ENCODE peak calls at places on chromosome 11, in seven cellular contexts. One of them, this sample, is unnamed.

GRCh38 chr11:88484873-88485621 is 147.5 kb upstream of the CTSC start:
- DNase-seq in mesenchymal stem cell: peak
- DNase-seq in trophoblast cell: peak
- DNase-seq in H1: peak
- DNase-seq in neuronal stem cell: no peak
- DNase-seq in IMR-90: peak
- DNase-seq in mesendoderm: peak
- DNase-seq in this sample: peak

GRCh38 chr11:118226294-118226693 is 1.5 kb upstream of the JAML start:
- DNase-seq in trophoblast cell: peak
- DNase-seq in IMR-90: no peak
- DNase-seq in mesenchymal stem cell: no peak
- DNase-seq in neuronal stem cell: no peak
- DNase-seq in H1: no peak
- DNase-seq in mesendoderm: no peak
- DNase-seq in this sample: no peak

GRCh38 chr11:85766801-85767200 is 44.1 kb downstream of the SYTL2 start:
- DNase-seq in trophoblast cell: peak
- DNase-seq in mesenchymal stem cell: no peak
- DNase-seq in IMR-90: peak
- DNase-seq in H1: no peak
- DNase-seq in neuronal stem cell: no peak
- DNase-seq in mesendoderm: no peak
- DNase-seq in this sample: no peak

GRCh38 chr11:42066113-42066512 is 606.7 kb upstream of the LRRC4C start:
- DNase-seq in IMR-90: no peak
- DNase-seq in H1: no peak
- DNase-seq in neuronal stem cell: no peak
- DNase-seq in trophoblast cell: no peak
- DNase-seq in mesenchymal stem cell: no peak
- DNase-seq in mesendoderm: peak
- DNase-seq in this sample: peak

GRCh38 chr11:76839326-76839725 is 21.4 kb upstream of the ACER3 start:
- DNase-seq in mesendoderm: no peak
- DNase-seq in neuronal stem cell: no peak
- DNase-seq in IMR-90: no peak
- DNase-seq in mesenchymal stem cell: no peak
- DNase-seq in trophoblast cell: peak
- DNase-seq in H1: no peak
- DNase-seq in this sample: no peak

GRCh38 chr11:132111781-132112380 is 741.5 kb downstream of the NTM start:
- DNase-seq in H1: no peak
- DNase-seq in trophoblast cell: no peak
- DNase-seq in mesendoderm: peak
- DNase-seq in IMR-90: peak
- DNase-seq in neuronal stem cell: no peak
- DNase-seq in mesenchymal stem cell: peak
- DNase-seq in this sample: no peak

GRCh38 chr11:69812927-69813326 is 6.3 kb downstream of the FGF3 start:
- DNase-seq in IMR-90: no peak
- DNase-seq in trophoblast cell: no peak
- DNase-seq in neuronal stem cell: no peak
- DNase-seq in mesendoderm: no peak
- DNase-seq in mesenchymal stem cell: no peak
- DNase-seq in H1: no peak
- DNase-seq in this sample: no peak

GRCh38 chr11:72240461-72241289 is 3.3 kb downstream of the PHOX2A start:
- DNase-seq in mesenchymal stem cell: no peak
- DNase-seq in mesendoderm: peak
- DNase-seq in trophoblast cell: peak
- DNase-seq in H1: peak
- DNase-seq in neuronal stem cell: no peak
- DNase-seq in IMR-90: no peak
- DNase-seq in this sample: no peak

GRCh38 chr11:75773595-75774353 is 5.2 kb downstream of the DGAT2 start:
- DNase-seq in IMR-90: no peak
- DNase-seq in neuronal stem cell: no peak
- DNase-seq in trophoblast cell: no peak
- DNase-seq in mesenchymal stem cell: no peak
- DNase-seq in H1: no peak
- DNase-seq in mesendoderm: no peak
- DNase-seq in this sample: no peak

GRCh38 chr11:66835762-66836405 is 7.4 kb upstream of the RCE1 start:
- DNase-seq in mesendoderm: no peak
- DNase-seq in H1: no peak
- DNase-seq in IMR-90: peak
- DNase-seq in trophoblast cell: no peak
- DNase-seq in mesenchymal stem cell: peak
- DNase-seq in neuronal stem cell: no peak
- DNase-seq in this sample: no peak

GRCh38 chr11:73396251-73396930 is 20.2 kb downstream of the RELT start:
- DNase-seq in neuronal stem cell: no peak
- DNase-seq in trophoblast cell: no peak
- DNase-seq in H1: no peak
- DNase-seq in mesendoderm: no peak
- DNase-seq in mesenchymal stem cell: no peak
- DNase-seq in IMR-90: no peak
- DNase-seq in this sample: no peak

GRCh38 chr11:64868904-64869570 is 9.4 kb downstream of the EHD1 start:
- DNase-seq in H1: no peak
- DNase-seq in IMR-90: peak
- DNase-seq in trophoblast cell: peak
- DNase-seq in neuronal stem cell: no peak
- DNase-seq in mesendoderm: no peak
- DNase-seq in mesenchymal stem cell: peak
- DNase-seq in this sample: no peak

GRCh38 chr11:44036811-44037657 is 10.7 kb upstream of the ACCSL start:
- DNase-seq in mesenchymal stem cell: peak
- DNase-seq in trophoblast cell: peak
- DNase-seq in H1: peak
- DNase-seq in neuronal stem cell: peak
- DNase-seq in mesendoderm: peak
- DNase-seq in IMR-90: peak
- DNase-seq in this sample: peak

GRCh38 chr11:67355794-67356550 is 2.6 kb upstream of the POLD4 start:
- DNase-seq in mesenchymal stem cell: no peak
- DNase-seq in mesendoderm: no peak
- DNase-seq in IMR-90: no peak
- DNase-seq in trophoblast cell: no peak
- DNase-seq in H1: no peak
- DNase-seq in neuronal stem cell: no peak
- DNase-seq in this sample: no peak

GRCh38 chr11:30474151-30474954 is 111.8 kb downstream of the MPPED2 start:
- DNase-seq in neuronal stem cell: no peak
- DNase-seq in IMR-90: no peak
- DNase-seq in mesenchymal stem cell: no peak
- DNase-seq in H1: no peak
- DNase-seq in mesendoderm: peak
- DNase-seq in trophoblast cell: no peak
- DNase-seq in this sample: no peak

DNA sequence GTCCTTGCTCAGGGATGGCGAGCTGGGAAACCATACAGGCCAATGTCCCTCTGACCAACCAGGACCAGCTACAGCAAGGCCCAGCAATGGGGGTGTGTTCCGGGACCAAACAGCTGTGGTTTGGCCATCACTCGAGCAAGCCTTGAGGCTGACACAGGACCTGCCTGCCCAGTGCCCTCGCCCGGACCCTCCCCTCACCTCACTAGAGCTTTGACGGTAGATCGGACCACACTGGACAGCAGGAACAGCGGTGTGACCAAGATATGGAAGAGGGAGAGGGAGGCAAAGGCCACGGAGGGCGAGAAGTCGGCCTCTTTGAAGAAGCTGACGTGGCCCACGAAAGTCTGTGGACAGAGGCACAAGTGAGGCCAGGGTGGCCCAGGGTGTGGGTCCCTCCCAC is 42.2 kb upstream of the KCNJ11 start:
- DNase-seq in mesendoderm: no peak
- DNase-seq in IMR-90: no peak
- DNase-seq in mesenchymal stem cell: no peak
- DNase-seq in H1: no peak
- DNase-seq in trophoblast cell: no peak
- DNase-seq in neuronal stem cell: no peak
- DNase-seq in this sample: no peak
- H2BK5ac ChIP-seq in mesendoderm: no peak
- H2BK5ac ChIP-seq in IMR-90: no peak
- H2BK5ac ChIP-seq in mesenchymal stem cell: no peak
- H2BK5ac ChIP-seq in H1: no peak
- H2BK5ac ChIP-seq in trophoblast cell: no peak
- H2BK5ac ChIP-seq in neuronal stem cell: no peak
- H2BK5ac ChIP-seq in this sample: no peak

GRCh38 chr11:104876838-104877500 is 21.3 kb downstream of the CASP12 start:
- DNase-seq in neuronal stem cell: no peak
- DNase-seq in IMR-90: no peak
- DNase-seq in trophoblast cell: no peak
- DNase-seq in mesenchymal stem cell: no peak
- DNase-seq in H1: no peak
- DNase-seq in mesendoderm: peak
- DNase-seq in this sample: no peak

GRCh38 chr11:104876324-104876723 is 21.9 kb downstream of the CASP12 start:
- DNase-seq in mesendoderm: no peak
- DNase-seq in trophoblast cell: no peak
- DNase-seq in mesenchymal stem cell: peak
- DNase-seq in H1: no peak
- DNase-seq in neuronal stem cell: no peak
- DNase-seq in IMR-90: no peak
- DNase-seq in this sample: no peak

GRCh38 chr11:104879514-104880190 is 18.6 kb downstream of the CASP12 start:
- DNase-seq in mesenchymal stem cell: no peak
- DNase-seq in neuronal stem cell: no peak
- DNase-seq in trophoblast cell: no peak
- DNase-seq in IMR-90: no peak
- DNase-seq in H1: no peak
- DNase-seq in mesendoderm: no peak
- DNase-seq in this sample: no peak

GRCh38 chr11:104883342-104883741 is 14.9 kb downstream of the CASP12 start:
- DNase-seq in H1: no peak
- DNase-seq in IMR-90: no peak
- DNase-seq in neuronal stem cell: no peak
- DNase-seq in trophoblast cell: no peak
- DNase-seq in mesendoderm: no peak
- DNase-seq in mesenchymal stem cell: no peak
- DNase-seq in this sample: no peak

GRCh38 chr11:104881117-104881794 is 17.0 kb downstream of the CASP12 start:
- DNase-seq in neuronal stem cell: no peak
- DNase-seq in trophoblast cell: no peak
- DNase-seq in mesendoderm: no peak
- DNase-seq in mesenchymal stem cell: no peak
- DNase-seq in IMR-90: no peak
- DNase-seq in H1: no peak
- DNase-seq in this sample: no peak
- H2BK5ac ChIP-seq in neuronal stem cell: no peak
- H2BK5ac ChIP-seq in trophoblast cell: no peak
- H2BK5ac ChIP-seq in mesendoderm: no peak
- H2BK5ac ChIP-seq in mesenchymal stem cell: no peak
- H2BK5ac ChIP-seq in IMR-90: no peak
- H2BK5ac ChIP-seq in H1: no peak
- H2BK5ac ChIP-seq in this sample: no peak

GRCh38 chr11:6204708-6205107 is 649 bp upstream of the C11orf42 start:
- DNase-seq in mesendoderm: no peak
- DNase-seq in IMR-90: no peak
- DNase-seq in trophoblast cell: peak
- DNase-seq in neuronal stem cell: no peak
- DNase-seq in mesenchymal stem cell: no peak
- DNase-seq in H1: no peak
- DNase-seq in this sample: no peak

GRCh38 chr11:6202036-6202435 is 3.0 kb downstream of the OR52W1 start:
- DNase-seq in IMR-90: peak
- DNase-seq in neuronal stem cell: no peak
- DNase-seq in mesenchymal stem cell: no peak
- DNase-seq in trophoblast cell: peak
- DNase-seq in H1: no peak
- DNase-seq in mesendoderm: no peak
- DNase-seq in this sample: no peak

GRCh38 chr11:6201486-6201885 is 2.5 kb downstream of the OR52W1 start:
- DNase-seq in mesenchymal stem cell: peak
- DNase-seq in trophoblast cell: peak
- DNase-seq in neuronal stem cell: no peak
- DNase-seq in IMR-90: peak
- DNase-seq in H1: no peak
- DNase-seq in mesendoderm: no peak
- DNase-seq in this sample: no peak

GRCh38 chr11:6205366-6205765 is at the start of gene C11orf42:
- DNase-seq in mesendoderm: no peak
- DNase-seq in neuronal stem cell: no peak
- DNase-seq in trophoblast cell: no peak
- DNase-seq in IMR-90: no peak
- DNase-seq in mesenchymal stem cell: no peak
- DNase-seq in H1: no peak
- DNase-seq in this sample: no peak

DNA sequence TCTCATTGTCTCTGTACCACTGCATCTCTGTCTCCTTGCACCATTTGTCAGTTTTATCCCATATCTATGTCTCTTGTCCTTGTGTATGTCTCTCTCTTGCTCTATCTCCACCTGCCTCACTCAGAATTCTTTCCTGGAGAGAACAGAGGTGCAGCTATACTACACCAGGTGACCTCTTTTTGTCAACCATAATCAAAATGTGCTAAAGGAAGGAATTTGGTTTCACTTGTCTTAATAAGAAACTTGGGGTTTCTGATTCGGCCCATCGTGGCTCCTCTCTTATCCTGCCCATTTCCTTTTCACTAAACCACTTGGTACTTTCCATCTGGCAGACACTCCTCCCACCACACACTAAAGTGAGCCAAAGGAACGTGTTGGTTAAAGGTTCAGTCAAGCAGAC is 2.0 kb upstream of the C11orf42 start:
- DNase-seq in IMR-90: no peak
- DNase-seq in H1: no peak
- DNase-seq in mesendoderm: no peak
- DNase-seq in mesenchymal stem cell: no peak
- DNase-seq in trophoblast cell: no peak
- DNase-seq in neuronal stem cell: no peak
- DNase-seq in this sample: no peak
- H2BK5ac ChIP-seq in IMR-90: no peak
- H2BK5ac ChIP-seq in H1: no peak
- H2BK5ac ChIP-seq in mesendoderm: no peak
- H2BK5ac ChIP-seq in mesenchymal stem cell: no peak
- H2BK5ac ChIP-seq in trophoblast cell: no peak
- H2BK5ac ChIP-seq in neuronal stem cell: no peak
- H2BK5ac ChIP-seq in this sample: no peak

GRCh38 chr11:130994043-130994442 is 77.8 kb upstream of the SNX19 start:
- DNase-seq in H1: no peak
- DNase-seq in IMR-90: no peak
- DNase-seq in neuronal stem cell: no peak
- DNase-seq in mesenchymal stem cell: no peak
- DNase-seq in trophoblast cell: no peak
- DNase-seq in mesendoderm: no peak
- DNase-seq in this sample: no peak

GRCh38 chr11:130995266-130995665 is 79.0 kb upstream of the SNX19 start:
- DNase-seq in mesendoderm: no peak
- DNase-seq in neuronal stem cell: no peak
- DNase-seq in H1: no peak
- DNase-seq in mesenchymal stem cell: no peak
- DNase-seq in trophoblast cell: no peak
- DNase-seq in IMR-90: no peak
- DNase-seq in this sample: no peak

DNA sequence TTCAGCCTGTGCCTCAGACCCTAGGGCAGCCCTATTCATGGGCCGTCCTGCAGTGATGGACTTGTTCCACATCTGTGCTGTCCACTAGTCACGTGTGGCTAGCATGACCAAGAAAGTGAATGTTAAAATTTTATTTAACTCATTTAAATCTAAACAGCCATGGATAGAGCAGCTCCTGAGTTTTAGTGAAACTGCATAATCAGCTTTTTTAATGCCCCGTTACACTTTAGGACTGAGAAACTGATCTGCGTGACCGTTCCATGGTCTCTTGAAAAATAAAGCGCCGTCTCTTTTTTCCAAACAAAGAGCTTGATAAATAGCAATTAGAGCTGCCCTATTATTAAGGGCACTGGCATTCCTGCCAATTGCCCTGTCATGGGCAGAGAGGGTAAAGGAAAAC is 76.5 kb upstream of the SNX19 start:
- DNase-seq in H1: no peak
- DNase-seq in neuronal stem cell: no peak
- DNase-seq in mesendoderm: no peak
- DNase-seq in mesenchymal stem cell: no peak
- DNase-seq in IMR-90: no peak
- DNase-seq in trophoblast cell: no peak
- DNase-seq in this sample: no peak
- H2BK5ac ChIP-seq in H1: no peak
- H2BK5ac ChIP-seq in neuronal stem cell: no peak
- H2BK5ac ChIP-seq in mesendoderm: no peak
- H2BK5ac ChIP-seq in mesenchymal stem cell: no peak
- H2BK5ac ChIP-seq in IMR-90: no peak
- H2BK5ac ChIP-seq in trophoblast cell: no peak
- H2BK5ac ChIP-seq in this sample: no peak

This sample was measured in H9.